ENCODE peak calls at places on chromosomes 13 and 19, in eight cellular contexts. One of them, this sample, is unnamed.

GRCh38 chr19:44767295-44768180 is 10.2 kb upstream of the CBLC start:
- DNase-seq in foreskin keratinocyte: no peak
- DNase-seq in thoracic aorta: no peak
- DNase-seq in adrenal gland: no peak
- DNase-seq in CD8-positive, alpha-beta T cell: no peak
- DNase-seq in GM12865: peak; percentile 44
- DNase-seq in keratinocyte: no peak
- DNase-seq in fibroblast of mammary gland: no peak
- DNase-seq in this sample: no peak

GRCh38 chr13:46134961-46135522 is 30.2 kb upstream of the CPB2 start:
- DNase-seq in foreskin keratinocyte: peak; percentile 89
- DNase-seq in thoracic aorta: no peak
- DNase-seq in fibroblast of mammary gland: no peak
- DNase-seq in keratinocyte: no peak
- DNase-seq in adrenal gland: no peak
- DNase-seq in GM12865: no peak
- DNase-seq in CD8-positive, alpha-beta T cell: no peak
- DNase-seq in this sample: peak; percentile 27

GRCh38 chr19:16204005-16204294 is 6.2 kb downstream of the AP1M1 start:
- DNase-seq in foreskin keratinocyte: no peak
- DNase-seq in adrenal gland: no peak
- DNase-seq in CD8-positive, alpha-beta T cell: no peak
- DNase-seq in GM12865: no peak
- DNase-seq in fibroblast of mammary gland: no peak
- DNase-seq in keratinocyte: no peak
- DNase-seq in thoracic aorta: no peak
- DNase-seq in this sample: no peak

GRCh38 chr19:41416194-41416674 is 10.9 kb downstream of the B3GNT8 start:
- DNase-seq in adrenal gland: no peak
- DNase-seq in GM12865: no peak
- DNase-seq in keratinocyte: no peak
- DNase-seq in foreskin keratinocyte: no peak
- DNase-seq in CD8-positive, alpha-beta T cell: no peak
- DNase-seq in fibroblast of mammary gland: no peak
- DNase-seq in thoracic aorta: no peak
- DNase-seq in this sample: no peak

GRCh38 chr13:87953381-87953780 is 282.2 kb downstream of the SLITRK5 start:
- DNase-seq in keratinocyte: no peak
- DNase-seq in CD8-positive, alpha-beta T cell: no peak
- DNase-seq in fibroblast of mammary gland: no peak
- DNase-seq in GM12865: no peak
- DNase-seq in thoracic aorta: no peak
- DNase-seq in adrenal gland: no peak
- DNase-seq in foreskin keratinocyte: no peak
- DNase-seq in this sample: no peak

GRCh38 chr13:51995677-51996551 is 15.3 kb downstream of the ATP7B start:
- DNase-seq in GM12865: no peak
- DNase-seq in CD8-positive, alpha-beta T cell: no peak
- DNase-seq in fibroblast of mammary gland: no peak
- DNase-seq in adrenal gland: no peak
- DNase-seq in thoracic aorta: no peak
- DNase-seq in keratinocyte: no peak
- DNase-seq in foreskin keratinocyte: no peak
- DNase-seq in this sample: peak; percentile 16

GRCh38 chr19:7943444-7944176 is at the start of gene TIMM44:
- DNase-seq in fibroblast of mammary gland: peak; percentile 99
- DNase-seq in adrenal gland: peak; percentile 100
- DNase-seq in GM12865: peak; percentile 100
- DNase-seq in CD8-positive, alpha-beta T cell: peak; percentile 98
- DNase-seq in foreskin keratinocyte: peak; percentile 99
- DNase-seq in keratinocyte: peak; percentile 97
- DNase-seq in thoracic aorta: peak; percentile 95
- DNase-seq in this sample: peak; percentile 99

GRCh38 chr19:45146251-45146650 is 14.5 kb downstream of the NKPD1 start:
- DNase-seq in thoracic aorta: no peak
- DNase-seq in adrenal gland: no peak
- DNase-seq in keratinocyte: no peak
- DNase-seq in GM12865: no peak
- DNase-seq in CD8-positive, alpha-beta T cell: no peak
- DNase-seq in foreskin keratinocyte: no peak
- DNase-seq in fibroblast of mammary gland: no peak
- DNase-seq in this sample: no peak

GRCh38 chr13:43154083-43154739 is 130.8 kb downstream of the DNAJC15 start:
- DNase-seq in GM12865: no peak
- DNase-seq in fibroblast of mammary gland: no peak
- DNase-seq in thoracic aorta: no peak
- DNase-seq in foreskin keratinocyte: no peak
- DNase-seq in keratinocyte: no peak
- DNase-seq in adrenal gland: no peak
- DNase-seq in CD8-positive, alpha-beta T cell: no peak
- DNase-seq in this sample: no peak

GRCh38 chr13:51844862-51845573 is at the start of gene TMEM272:
- DNase-seq in adrenal gland: peak; percentile 70
- DNase-seq in GM12865: peak; percentile 26
- DNase-seq in CD8-positive, alpha-beta T cell: no peak
- DNase-seq in fibroblast of mammary gland: peak; percentile 34
- DNase-seq in foreskin keratinocyte: no peak
- DNase-seq in keratinocyte: no peak
- DNase-seq in thoracic aorta: no peak
- DNase-seq in this sample: peak; percentile 17

GRCh38 chr13:102566513-102566912 is 30.3 kb upstream of the TPP2 start:
- DNase-seq in adrenal gland: no peak
- DNase-seq in keratinocyte: no peak
- DNase-seq in thoracic aorta: no peak
- DNase-seq in foreskin keratinocyte: no peak
- DNase-seq in CD8-positive, alpha-beta T cell: no peak
- DNase-seq in fibroblast of mammary gland: no peak
- DNase-seq in GM12865: no peak
- DNase-seq in this sample: no peak

GRCh38 chr13:102569488-102569887 is 27.3 kb upstream of the TPP2 start:
- DNase-seq in keratinocyte: no peak
- DNase-seq in CD8-positive, alpha-beta T cell: no peak
- DNase-seq in GM12865: no peak
- DNase-seq in foreskin keratinocyte: no peak
- DNase-seq in adrenal gland: no peak
- DNase-seq in thoracic aorta: no peak
- DNase-seq in fibroblast of mammary gland: peak; percentile 78
- DNase-seq in this sample: no peak

GRCh38 chr13:102567857-102568256 is 28.9 kb upstream of the TPP2 start:
- DNase-seq in CD8-positive, alpha-beta T cell: no peak
- DNase-seq in GM12865: no peak
- DNase-seq in foreskin keratinocyte: no peak
- DNase-seq in adrenal gland: no peak
- DNase-seq in keratinocyte: no peak
- DNase-seq in fibroblast of mammary gland: no peak
- DNase-seq in thoracic aorta: no peak
- DNase-seq in this sample: no peak

DNA sequence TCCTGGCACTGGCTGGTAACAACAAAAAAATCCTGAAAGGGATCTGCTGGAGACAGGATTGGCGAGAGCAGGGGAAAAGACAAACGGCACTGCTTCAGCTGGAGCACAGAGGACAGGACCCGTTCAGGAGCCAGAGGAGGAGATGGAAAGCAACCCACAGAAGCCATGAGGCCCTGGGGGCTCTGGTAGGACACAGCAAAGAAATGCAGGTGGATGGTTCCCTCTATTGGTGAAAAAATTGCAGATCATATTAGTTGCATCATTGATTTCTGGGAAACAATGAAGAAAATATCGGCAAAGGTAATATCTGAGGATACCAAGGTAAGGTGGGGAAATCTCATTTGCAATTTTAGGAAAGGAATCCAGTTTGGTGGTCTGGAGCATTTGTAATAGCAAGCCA is 25.7 kb upstream of the TPP2 start:
- DNase-seq in foreskin keratinocyte: no peak
- DNase-seq in thoracic aorta: no peak
- DNase-seq in CD8-positive, alpha-beta T cell: no peak
- DNase-seq in adrenal gland: no peak
- DNase-seq in keratinocyte: no peak
- DNase-seq in GM12865: no peak
- DNase-seq in fibroblast of mammary gland: no peak
- DNase-seq in this sample: no peak
- TF ChIP-seq CTCF in foreskin keratinocyte: peak; percentile 52
- TF ChIP-seq CTCF in thoracic aorta: no peak
- TF ChIP-seq CTCF in CD8-positive, alpha-beta T cell: no peak
- TF ChIP-seq CTCF in adrenal gland: no peak
- TF ChIP-seq CTCF in keratinocyte: peak; percentile 27
- TF ChIP-seq CTCF in GM12865: no peak
- TF ChIP-seq CTCF in fibroblast of mammary gland: peak; percentile 21
- TF ChIP-seq CTCF in this sample: peak; percentile 12

GRCh38 chr19:4374451-4375163 is 25.7 kb downstream of the SH3GL1 start:
- DNase-seq in adrenal gland: peak; percentile 91
- DNase-seq in CD8-positive, alpha-beta T cell: no peak
- DNase-seq in fibroblast of mammary gland: peak; percentile 96
- DNase-seq in keratinocyte: no peak
- DNase-seq in GM12865: no peak
- DNase-seq in foreskin keratinocyte: peak; percentile 65
- DNase-seq in thoracic aorta: peak; percentile 74
- DNase-seq in this sample: peak; percentile 84
- TF ChIP-seq CTCF in adrenal gland: peak; percentile 24
- TF ChIP-seq CTCF in CD8-positive, alpha-beta T cell: no peak
- TF ChIP-seq CTCF in fibroblast of mammary gland: no peak
- TF ChIP-seq CTCF in keratinocyte: no peak
- TF ChIP-seq CTCF in GM12865: no peak
- TF ChIP-seq CTCF in foreskin keratinocyte: no peak
- TF ChIP-seq CTCF in thoracic aorta: peak; percentile 34
- TF ChIP-seq CTCF in this sample: peak; percentile 14

GRCh38 chr19:42544146-42544545 is 15.9 kb upstream of the CEACAM1 start:
- DNase-seq in thoracic aorta: no peak
- DNase-seq in keratinocyte: no peak
- DNase-seq in foreskin keratinocyte: no peak
- DNase-seq in CD8-positive, alpha-beta T cell: no peak
- DNase-seq in GM12865: no peak
- DNase-seq in adrenal gland: no peak
- DNase-seq in fibroblast of mammary gland: no peak
- DNase-seq in this sample: no peak

GRCh38 chr19:42546831-42547500 is 18.7 kb upstream of the CEACAM1 start:
- DNase-seq in GM12865: no peak
- DNase-seq in CD8-positive, alpha-beta T cell: no peak
- DNase-seq in fibroblast of mammary gland: no peak
- DNase-seq in thoracic aorta: no peak
- DNase-seq in foreskin keratinocyte: no peak
- DNase-seq in adrenal gland: no peak
- DNase-seq in keratinocyte: no peak
- DNase-seq in this sample: no peak

GRCh38 chr19:42538841-42539709 is 10.8 kb upstream of the CEACAM1 start:
- DNase-seq in keratinocyte: no peak
- DNase-seq in GM12865: no peak
- DNase-seq in adrenal gland: peak; percentile 11
- DNase-seq in fibroblast of mammary gland: no peak
- DNase-seq in CD8-positive, alpha-beta T cell: peak; percentile 25
- DNase-seq in foreskin keratinocyte: no peak
- DNase-seq in thoracic aorta: no peak
- DNase-seq in this sample: no peak

GRCh38 chr19:42540071-42540553 is 11.8 kb upstream of the CEACAM1 start:
- DNase-seq in keratinocyte: no peak
- DNase-seq in adrenal gland: peak; percentile 36
- DNase-seq in foreskin keratinocyte: no peak
- DNase-seq in fibroblast of mammary gland: no peak
- DNase-seq in GM12865: no peak
- DNase-seq in CD8-positive, alpha-beta T cell: peak; percentile 42
- DNase-seq in thoracic aorta: no peak
- DNase-seq in this sample: peak; percentile 6

GRCh38 chr19:42542791-42543190 is 14.5 kb upstream of the CEACAM1 start:
- DNase-seq in fibroblast of mammary gland: no peak
- DNase-seq in foreskin keratinocyte: no peak
- DNase-seq in adrenal gland: no peak
- DNase-seq in thoracic aorta: no peak
- DNase-seq in keratinocyte: no peak
- DNase-seq in GM12865: no peak
- DNase-seq in CD8-positive, alpha-beta T cell: no peak
- DNase-seq in this sample: no peak
- TF ChIP-seq CTCF in fibroblast of mammary gland: no peak
- TF ChIP-seq CTCF in foreskin keratinocyte: no peak
- TF ChIP-seq CTCF in adrenal gland: no peak
- TF ChIP-seq CTCF in thoracic aorta: no peak
- TF ChIP-seq CTCF in keratinocyte: no peak
- TF ChIP-seq CTCF in GM12865: no peak
- TF ChIP-seq CTCF in CD8-positive, alpha-beta T cell: no peak
- TF ChIP-seq CTCF in this sample: no peak

GRCh38 chr13:33543631-33544030 is 258.1 kb upstream of the STARD13 start:
- DNase-seq in GM12865: peak; percentile 38
- DNase-seq in keratinocyte: no peak
- DNase-seq in CD8-positive, alpha-beta T cell: no peak
- DNase-seq in foreskin keratinocyte: peak; percentile 32
- DNase-seq in adrenal gland: no peak
- DNase-seq in thoracic aorta: no peak
- DNase-seq in fibroblast of mammary gland: no peak
- DNase-seq in this sample: no peak

GRCh38 chr13:33543089-33543459 is 257.5 kb upstream of the STARD13 start:
- DNase-seq in adrenal gland: no peak
- DNase-seq in keratinocyte: no peak
- DNase-seq in CD8-positive, alpha-beta T cell: no peak
- DNase-seq in GM12865: no peak
- DNase-seq in fibroblast of mammary gland: no peak
- DNase-seq in thoracic aorta: no peak
- DNase-seq in foreskin keratinocyte: no peak
- DNase-seq in this sample: no peak

GRCh38 chr13:33541962-33542308 is 256.4 kb upstream of the STARD13 start:
- DNase-seq in GM12865: no peak
- DNase-seq in keratinocyte: no peak
- DNase-seq in CD8-positive, alpha-beta T cell: no peak
- DNase-seq in foreskin keratinocyte: no peak
- DNase-seq in thoracic aorta: no peak
- DNase-seq in fibroblast of mammary gland: no peak
- DNase-seq in adrenal gland: no peak
- DNase-seq in this sample: no peak

GRCh38 chr13:33544308-33544707 is 258.8 kb upstream of the STARD13 start:
- DNase-seq in foreskin keratinocyte: no peak
- DNase-seq in fibroblast of mammary gland: no peak
- DNase-seq in CD8-positive, alpha-beta T cell: no peak
- DNase-seq in adrenal gland: no peak
- DNase-seq in GM12865: no peak
- DNase-seq in thoracic aorta: no peak
- DNase-seq in keratinocyte: no peak
- DNase-seq in this sample: no peak

DNA sequence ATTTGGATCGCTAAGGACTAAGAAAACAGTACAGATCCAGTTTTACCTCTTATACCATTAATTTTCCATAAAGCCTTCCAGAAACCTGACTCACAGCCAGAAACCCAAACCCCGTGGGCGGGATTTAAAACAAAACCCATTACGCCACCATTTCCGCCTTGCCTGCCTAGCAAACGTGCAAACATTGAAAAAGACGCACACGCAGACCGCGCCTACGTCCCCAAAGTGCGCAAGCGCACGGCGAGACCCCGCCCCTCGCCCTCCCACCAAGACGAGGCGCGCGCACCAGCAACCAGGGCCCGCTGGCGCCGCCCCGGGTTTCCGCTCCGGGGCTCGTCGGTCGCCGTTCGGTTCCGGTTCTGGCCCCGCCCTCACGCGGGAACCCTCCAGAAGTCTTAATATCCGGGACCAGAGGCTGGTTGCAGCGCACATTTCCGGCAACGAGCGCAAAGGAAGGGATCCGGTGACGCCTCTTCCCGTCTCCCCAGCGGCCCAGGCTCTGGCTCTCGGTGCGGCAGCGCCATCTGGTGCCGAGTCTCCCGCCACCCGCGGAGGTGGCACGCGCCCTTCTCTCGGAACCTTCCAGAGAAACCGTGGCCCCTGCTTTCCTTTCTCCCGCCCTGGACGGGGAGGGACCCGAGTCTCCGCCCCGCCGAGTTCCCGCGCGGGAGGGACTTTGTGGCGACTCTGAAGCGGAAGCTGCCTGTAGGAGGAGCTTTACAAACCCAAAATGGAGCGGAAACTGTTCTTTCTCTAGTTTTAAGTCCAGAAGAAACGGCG is 256.9 kb upstream of the STARD13 start:
- DNase-seq in GM12865: peak; percentile 100
- DNase-seq in foreskin keratinocyte: peak; percentile 98
- DNase-seq in thoracic aorta: peak; percentile 92
- DNase-seq in keratinocyte: peak; percentile 71
- DNase-seq in adrenal gland: peak; percentile 99
- DNase-seq in CD8-positive, alpha-beta T cell: peak; percentile 99
- DNase-seq in fibroblast of mammary gland: peak; percentile 100
- DNase-seq in this sample: peak; percentile 100
- TF ChIP-seq CTCF in GM12865: peak; percentile 83
- TF ChIP-seq CTCF in foreskin keratinocyte: peak; percentile 100
- TF ChIP-seq CTCF in thoracic aorta: peak; percentile 72
- TF ChIP-seq CTCF in keratinocyte: peak; percentile 70
- TF ChIP-seq CTCF in adrenal gland: peak; percentile 95
- TF ChIP-seq CTCF in CD8-positive, alpha-beta T cell: peak; percentile 77
- TF ChIP-seq CTCF in fibroblast of mammary gland: peak; percentile 57
- TF ChIP-seq CTCF in this sample: peak; percentile 86

This sample was measured in astrocyte of the spinal cord.